ENCODE peak calls at places on chromosome 4, in ten cellular contexts. C is anterior cingulate cortex; U is CD4-positive, CD25-positive, alpha-beta regulatory T cell; T is lung; H is HCT116; S is GM12892; Z is NCI-H82; J is nephron progenitor cell; N is stimulated activated CD4-positive, alpha-beta T cell treated with anti-CD3 and anti-CD28 coated beads, Interleukin-15, amount 100 ng/mL, for 48 hours; A is neural crest cell. X is an unnamed sample.

GRCh38 chr4:1113311-1114009 is at the start of gene RNF212:
- DNase-seq in C (no peak), U (peak), T (no peak), H (no peak), S (no peak), Z (no peak), J (no peak), N (peak), A (peak), X (peak)

GRCh38 chr4:118997601-118998000 is 108.9 kb downstream of the SYNPO2 start:
- DNase-seq in C (no peak), U (no peak), T (no peak), H (no peak), S (no peak), Z (no peak), J (no peak), N (no peak), A (no peak), X (no peak)

GRCh38 chr4:98828801-98829200 is 100.1 kb downstream of the EIF4E start:
- DNase-seq in C (no peak), U (peak), T (no peak), H (peak), S (no peak), Z (peak), J (no peak), N (peak), A (no peak), X (peak)

GRCh38 chr4:118281611-118282442 is 71.0 kb downstream of the PRSS12 start:
- DNase-seq in C (no peak), U (no peak), T (no peak), H (no peak), S (no peak), Z (peak), J (peak), N (no peak), A (no peak), X (no peak)

GRCh38 chr4:67371563-67371962 is 173.7 kb downstream of the CENPC start:
- DNase-seq in C (no peak), U (no peak), T (no peak), H (no peak), S (no peak), Z (peak), J (no peak), N (no peak), A (no peak), X (no peak)

GRCh38 chr4:67483868-67484602 is 61.3 kb downstream of the CENPC start:
- DNase-seq in C (no peak), U (no peak), T (no peak), H (no peak), S (no peak), Z (no peak), J (no peak), N (no peak), A (no peak), X (no peak)

GRCh38 chr4:73843369-73843768 is 6.9 kb downstream of the CXCL6 start:
- DNase-seq in C (no peak), U (no peak), T (no peak), H (no peak), S (no peak), Z (no peak), J (no peak), N (no peak), A (no peak), X (no peak)

GRCh38 chr4:76699911-76700310 is 198.0 kb downstream of the SOWAHB start:
- DNase-seq in C (no peak), U (no peak), T (no peak), H (no peak), S (no peak), Z (no peak), J (no peak), N (no peak), A (no peak), X (no peak)

GRCh38 chr4:73788411-73788810 is 48.0 kb downstream of the CXCL8 start:
- DNase-seq in C (no peak), U (no peak), T (no peak), H (no peak), S (no peak), Z (no peak), J (no peak), N (no peak), A (no peak), X (no peak)

GRCh38 chr4:53040459-53040815 is 178.3 kb downstream of the RASL11B start:
- DNase-seq in C (no peak), U (no peak), T (no peak), H (no peak), S (no peak), Z (no peak), J (no peak), N (no peak), A (no peak), X (no peak)

GRCh38 chr4:105192474-105192873 is 45.8 kb downstream of the TET2 start:
- DNase-seq in C (no peak), U (no peak), T (no peak), H (no peak), S (no peak), Z (no peak), J (no peak), N (no peak), A (no peak), X (no peak)

GRCh38 chr4:33658971-33659370 is 2585.3 kb downstream of the ARAP2 start:
- DNase-seq in C (no peak), U (no peak), T (no peak), H (no peak), S (no peak), Z (no peak), J (no peak), N (no peak), A (no peak), X (no peak)

GRCh38 chr4:124686279-124686678 is 26.3 kb downstream of the ANKRD50 start:
- DNase-seq in C (no peak), U (no peak), T (no peak), H (no peak), S (no peak), Z (no peak), J (no peak), N (no peak), A (no peak), X (no peak)

GRCh38 chr4:108385076-108385475 is 216.3 kb upstream of the LEF1 start:
- DNase-seq in C (no peak), U (no peak), T (no peak), H (no peak), S (no peak), Z (no peak), J (no peak), N (no peak), A (no peak), X (no peak)

GRCh38 chr4:184684491-184685189 is 35.1 kb downstream of the PRIMPOL start:
- DNase-seq in C (no peak), U (no peak), T (no peak), H (no peak), S (no peak), Z (no peak), J (no peak), N (no peak), A (no peak), X (no peak)